ENCODE peak calls at places on chromosomes 5 and 9, in four cellular contexts. P is head of caudate nucleus, M is NCI-H460, O is ELR. H is an unnamed sample.

GRCh38 chr5:116671211-116671736 is 96.7 kb upstream of the SEMA6A start:
- DNase-seq in O (no peak), M (no peak), P (no peak), H (no peak)

GRCh38 chr9:84966876-84967830 is 297.6 kb downstream of the NTRK2 start:
- DNase-seq in O (no peak), M (no peak), P (peak), H (no peak)

GRCh38 chr5:30100148-30100547 is 1093.3 kb upstream of the CDH6 start:
- DNase-seq in O (no peak), P (no peak), M (no peak), H (no peak)

GRCh38 chr5:115237066-115237465 is 25.6 kb downstream of the PGGT1B start:
- DNase-seq in M (no peak), O (no peak), P (no peak), H (no peak)

GRCh38 chr9:126554292-126554691 is 59.4 kb upstream of the LMX1B start:
- DNase-seq in M (no peak), P (no peak), O (no peak), H (no peak)

GRCh38 chr5:135501965-135502364 is 33.8 kb downstream of the NEUROG1 start:
- DNase-seq in M (no peak), O (no peak), P (no peak), H (peak)

GRCh38 chr5:123340928-123341327 is 82.3 kb downstream of the CEP120 start:
- DNase-seq in M (no peak), P (no peak), O (no peak), H (no peak)

GRCh38 chr5:81751836-81752643 is 1.1 kb upstream of the SSBP2 start:
- DNase-seq in O (peak), P (no peak), M (no peak), H (no peak)

GRCh38 chr5:626850-627249 is 14.7 kb downstream of the CEP72 start:
- DNase-seq in O (no peak), M (no peak), P (no peak), H (no peak)

GRCh38 chr9:108761530-108762347 is 94.0 kb downstream of the ACTL7B start:
- DNase-seq in M (peak), O (peak), P (peak), H (no peak)

GRCh38 chr5:111779260-111780254 is 22.6 kb upstream of the NREP start:
- DNase-seq in P (no peak), O (no peak), M (no peak), H (no peak)